ENCODE peak calls at places on chromosome 5, in ten cellular contexts. R, E, Y, W, K, P, Q, O, X and G are unnamed samples.

GRCh38 chr5:171661146-171661545 is 124.5 kb upstream of the SMIM23 start:
- DNase-seq in R (no peak), E (no peak), Y (no peak), W (no peak), K (no peak), P (no peak), Q (no peak), O (no peak), X (no peak), G (no peak)

GRCh38 chr5:176532795-176533194 is 4.4 kb downstream of the RNF44 start:
- DNase-seq in R (no peak), E (no peak), Y (no peak), W (no peak), K (no peak), P (no peak), Q (no peak), O (no peak), X (no peak), G (no peak)

GRCh38 chr5:8340739-8341344 is 471.9 kb downstream of the MTRR start:
- DNase-seq in R (peak), E (peak), Y (no peak), W (no peak), K (peak), P (peak), Q (no peak), O (no peak), X (peak), G (peak)

GRCh38 chr5:143142596-143143435 is 260.7 kb downstream of the NR3C1 start:
- DNase-seq in R (no peak), E (peak), Y (no peak), W (no peak), K (peak), P (peak), Q (peak), O (no peak), X (peak), G (no peak)

GRCh38 chr5:56711191-56711590 is 104.2 kb upstream of the MAP3K1 start:
- DNase-seq in R (peak), E (peak), Y (no peak), W (no peak), K (peak), P (peak), Q (no peak), O (no peak), X (no peak), G (peak)

GRCh38 chr5:176166427-176166826 is 71.8 kb upstream of the SIMC1 start:
- DNase-seq in R (no peak), E (no peak), Y (no peak), W (no peak), K (no peak), P (no peak), Q (no peak), O (no peak), X (no peak), G (peak)

GRCh38 chr5:173454381-173454763 is 126.2 kb upstream of the STC2 start:
- DNase-seq in R (no peak), E (peak), Y (no peak), W (peak), K (peak), P (peak), Q (no peak), O (no peak), X (peak), G (peak)

GRCh38 chr5:31867219-31867618 is 228.3 kb downstream of the PDZD2 start:
- DNase-seq in R (no peak), E (no peak), Y (no peak), W (no peak), K (no peak), P (no peak), Q (no peak), O (no peak), X (no peak), G (no peak)

GRCh38 chr5:158886086-158886485 is 213.6 kb downstream of the EBF1 start:
- DNase-seq in R (peak), E (no peak), Y (no peak), W (no peak), K (no peak), P (peak), Q (no peak), O (no peak), X (no peak), G (no peak)

GRCh38 chr5:127236254-127236653 is 54.3 kb upstream of the MEGF10 start:
- DNase-seq in R (no peak), E (no peak), Y (no peak), W (no peak), K (no peak), P (peak), Q (no peak), O (no peak), X (no peak), G (no peak)

GRCh38 chr5:1516615-1517601 is 6.9 kb downstream of the LPCAT1 start:
- DNase-seq in R (peak), E (peak), Y (no peak), W (peak), K (peak), P (peak), Q (peak), O (peak), X (no peak), G (peak)

GRCh38 chr5:174610968-174611367 is 113.4 kb upstream of the MSX2 start:
- DNase-seq in R (no peak), E (peak), Y (no peak), W (no peak), K (peak), P (peak), Q (no peak), O (no peak), X (peak), G (no peak)

GRCh38 chr5:4659836-4660235 is 480.3 kb upstream of the ADAMTS16 start:
- DNase-seq in R (no peak), E (no peak), Y (no peak), W (no peak), K (no peak), P (no peak), Q (no peak), O (no peak), X (no peak), G (no peak)

GRCh38 chr5:14594378-14595074 is 12.9 kb downstream of the OTULINL start:
- DNase-seq in R (no peak), E (no peak), Y (no peak), W (no peak), K (no peak), P (no peak), Q (no peak), O (no peak), X (no peak), G (no peak)

GRCh38 chr5:173554989-173555705 is 61.3 kb downstream of the BOD1 start:
- DNase-seq in R (no peak), E (no peak), Y (no peak), W (no peak), K (no peak), P (no peak), Q (peak), O (no peak), X (no peak), G (no peak)

GRCh38 chr5:775960-776861 is 8.3 kb downstream of the ZDHHC11B start:
- DNase-seq in R (peak), E (no peak), Y (no peak), W (no peak), K (no peak), P (no peak), Q (no peak), O (peak), X (no peak), G (no peak)

GRCh38 chr5:150590979-150591411 is 49.5 kb upstream of the SYNPO start:
- DNase-seq in R (no peak), E (no peak), Y (no peak), W (no peak), K (no peak), P (no peak), Q (peak), O (no peak), X (peak), G (no peak)

GRCh38 chr5:55037046-55037771 is 13.2 kb downstream of the GZMK start:
- DNase-seq in R (peak), E (peak), Y (no peak), W (no peak), K (peak), P (peak), Q (no peak), O (no peak), X (peak), G (peak)

GRCh38 chr5:120510994-120511686 is 47.0 kb downstream of the PRR16 start:
- DNase-seq in R (no peak), E (no peak), Y (no peak), W (no peak), K (no peak), P (no peak), Q (no peak), O (no peak), X (no peak), G (no peak)

GRCh38 chr5:14531668-14532067 is 49.9 kb upstream of the OTULINL start:
- DNase-seq in R (no peak), E (no peak), Y (no peak), W (no peak), K (no peak), P (no peak), Q (no peak), O (no peak), X (no peak), G (no peak)

GRCh38 chr5:174120436-174120835 is 74.9 kb downstream of the NSG2 start:
- DNase-seq in R (no peak), E (no peak), Y (no peak), W (no peak), K (no peak), P (no peak), Q (no peak), O (no peak), X (no peak), G (no peak)

GRCh38 chr5:167710444-167711025 is 580.9 kb upstream of the WWC1 start:
- DNase-seq in R (peak), E (peak), Y (no peak), W (no peak), K (peak), P (no peak), Q (no peak), O (no peak), X (no peak), G (no peak)

GRCh38 chr5:135130526-135131215 is 96.6 kb upstream of the PITX1 start:
- DNase-seq in R (no peak), E (no peak), Y (no peak), W (no peak), K (no peak), P (no peak), Q (no peak), O (peak), X (no peak), G (peak)

GRCh38 chr5:2902186-2902585 is 150.7 kb upstream of the IRX2 start:
- DNase-seq in R (no peak), E (no peak), Y (no peak), W (no peak), K (no peak), P (no peak), Q (no peak), O (no peak), X (no peak), G (no peak)

GRCh38 chr5:171450423-171451246 is 31.2 kb downstream of the FGF18 start:
- DNase-seq in R (peak), E (peak), Y (no peak), W (no peak), K (peak), P (peak), Q (peak), O (peak), X (peak), G (peak)

GRCh38 chr5:156913719-156914370 is 49.2 kb downstream of the TIMD4 start:
- DNase-seq in R (no peak), E (no peak), Y (no peak), W (no peak), K (no peak), P (no peak), Q (no peak), O (no peak), X (no peak), G (no peak)

GRCh38 chr5:1791176-1791575 is 8.5 kb downstream of the MRPL36 start:
- DNase-seq in R (no peak), E (no peak), Y (no peak), W (no peak), K (no peak), P (no peak), Q (no peak), O (no peak), X (no peak), G (no peak)

GRCh38 chr5:143913008-143913752 is 101.2 kb downstream of the HMHB1 start:
- DNase-seq in R (peak), E (peak), Y (no peak), W (peak), K (peak), P (no peak), Q (no peak), O (no peak), X (no peak), G (peak)

GRCh38 chr5:14901462-14902051 is 30.0 kb upstream of the ANKH start:
- DNase-seq in R (peak), E (peak), Y (no peak), W (no peak), K (peak), P (peak), Q (peak), O (no peak), X (peak), G (no peak)

GRCh38 chr5:7827602-7828001 is 23.3 kb downstream of the CFAP90 start:
- DNase-seq in R (peak), E (no peak), Y (no peak), W (no peak), K (peak), P (no peak), Q (no peak), O (no peak), X (no peak), G (no peak)

GRCh38 chr5:57439601-57440000 is 43.0 kb downstream of the ACTBL2 start:
- DNase-seq in R (no peak), E (no peak), Y (no peak), W (no peak), K (no peak), P (no peak), Q (no peak), O (no peak), X (no peak), G (no peak)

GRCh38 chr5:146731909-146732659 is 146.5 kb downstream of the PPP2R2B start:
- DNase-seq in R (peak), E (peak), Y (peak), W (peak), K (peak), P (peak), Q (no peak), O (no peak), X (peak), G (peak)